ENCODE peak calls at places on chromosomes 7 and 10, in ten cellular contexts. M is endothelial cell, W is GM12865, J is hepatocyte, N is choroid plexus epithelial cell, Y is fibroblast of the aortic adventitia, D is GM23338, C is AG04450, V is body of pancreas, P is endothelial cell of umbilical vein. F is an unnamed sample.

GRCh38 chr7:131289051-131289450 is 38.6 kb upstream of the MKLN1 start:
- DNase-seq in M (no peak), W (no peak), J (no peak), N (no peak), Y (no peak), D (no peak), C (no peak), V (no peak), P (no peak), F (no peak)

GRCh38 chr10:3482200-3482993 is 302.6 kb downstream of the KLF6 start:
- DNase-seq in M (no peak), W (peak; percentile 56), J (peak; percentile 92), N (peak; percentile 96), Y (peak; percentile 89), D (peak; percentile 50), C (peak; percentile 70), V (peak; percentile 62), P (peak; percentile 94), F (peak; percentile 96)

GRCh38 chr10:71648595-71649320 is 70.8 kb downstream of the C10orf105 start:
- DNase-seq in M (no peak), W (no peak), J (no peak), N (no peak), Y (no peak), D (no peak), C (no peak), V (no peak), P (no peak), F (peak; percentile 16)

GRCh38 chr7:87146740-87147386 is 5.4 kb upstream of the DMTF1 start:
- DNase-seq in M (no peak), W (no peak), J (no peak), N (no peak), Y (no peak), D (peak; percentile 23), C (no peak), V (peak; percentile 6), P (no peak), F (no peak)

GRCh38 chr7:134022512-134022911 is 104.6 kb upstream of the LRGUK start:
- DNase-seq in M (no peak), W (no peak), J (no peak), N (no peak), Y (peak; percentile 21), D (no peak), C (no peak), V (peak; percentile 61), P (no peak), F (no peak)

GRCh38 chr10:86868353-86868752 is 89.1 kb downstream of the MMRN2 start:
- DNase-seq in M (peak; percentile 79), W (no peak), J (peak; percentile 80), N (peak; percentile 43), Y (peak; percentile 31), D (peak; percentile 95), C (no peak), V (no peak), P (peak; percentile 94), F (no peak)

GRCh38 chr7:131773413-131773812 is 217.0 kb upstream of the PODXL start:
- DNase-seq in M (no peak), W (no peak), J (no peak), N (no peak), Y (no peak), D (no peak), C (no peak), V (no peak), P (no peak), F (no peak)

GRCh38 chr10:71708301-71708703 is 11.3 kb downstream of the C10orf105 start:
- DNase-seq in M (peak; percentile 93), W (peak; percentile 53), J (peak; percentile 75), N (peak; percentile 49), Y (peak; percentile 40), D (peak; percentile 82), C (no peak), V (peak; percentile 45), P (peak; percentile 54), F (peak; percentile 47)

GRCh38 chr10:73625004-73625883 is 16.0 kb downstream of the MYOZ1 start:
- DNase-seq in M (peak; percentile 20), W (no peak), J (peak; percentile 50), N (peak; percentile 54), Y (no peak), D (peak; percentile 85), C (no peak), V (peak; percentile 40), P (peak; percentile 47), F (peak; percentile 65)

GRCh38 chr7:156842740-156843140 is 50.2 kb downstream of the LMBR1 start:
- DNase-seq in M (no peak), W (no peak), J (no peak), N (no peak), Y (no peak), D (peak; percentile 20), C (no peak), V (no peak), P (no peak), F (no peak)

GRCh38 chr7:922334-923107 is 32.0 kb downstream of the ADAP1 start:
- DNase-seq in M (no peak), W (no peak), J (no peak), N (no peak), Y (no peak), D (no peak), C (no peak), V (peak; percentile 3), P (no peak), F (no peak)

GRCh38 chr7:141463986-141464385 is 87.2 kb upstream of the AGK start:
- DNase-seq in M (no peak), W (no peak), J (no peak), N (no peak), Y (no peak), D (no peak), C (no peak), V (no peak), P (no peak), F (peak; percentile 61)

GRCh38 chr7:24316340-24316739 is 32.4 kb downstream of the NPY start:
- DNase-seq in M (no peak), W (no peak), J (no peak), N (no peak), Y (no peak), D (no peak), C (no peak), V (no peak), P (no peak), F (no peak)

GRCh38 chr7:102030696-102031095 is 213.3 kb downstream of the CUX1 start:
- DNase-seq in M (no peak), W (peak; percentile 80), J (no peak), N (no peak), Y (no peak), D (no peak), C (no peak), V (no peak), P (no peak), F (no peak)

GRCh38 chr10:90787906-90788491 is 69.8 kb downstream of the HTR7 start:
- DNase-seq in M (peak; percentile 53), W (peak; percentile 51), J (peak; percentile 48), N (peak; percentile 64), Y (peak; percentile 59), D (peak; percentile 79), C (no peak), V (peak; percentile 47), P (peak; percentile 47), F (peak; percentile 59)

GRCh38 chr10:78577673-78578072 is 491.1 kb upstream of the ZMIZ1 start:
- DNase-seq in M (no peak), W (no peak), J (no peak), N (no peak), Y (no peak), D (no peak), C (no peak), V (no peak), P (no peak), F (no peak)

GRCh38 chr10:70118196-70118595 is 14.4 kb downstream of the AIFM2 start:
- DNase-seq in M (no peak), W (no peak), J (no peak), N (no peak), Y (no peak), D (no peak), C (no peak), V (no peak), P (no peak), F (peak; percentile 50)

GRCh38 chr7:27842094-27842493 is 102.1 kb downstream of the TAX1BP1 start:
- DNase-seq in M (no peak), W (no peak), J (no peak), N (peak; percentile 46), Y (no peak), D (peak; percentile 26), C (no peak), V (no peak), P (no peak), F (no peak)
- TF ChIP-seq CTCF in M (no peak), W (no peak), J (no peak), N (peak; percentile 5), Y (no peak), D (no peak), C (no peak), V (no peak), P (no peak), F (no peak)

DNA sequence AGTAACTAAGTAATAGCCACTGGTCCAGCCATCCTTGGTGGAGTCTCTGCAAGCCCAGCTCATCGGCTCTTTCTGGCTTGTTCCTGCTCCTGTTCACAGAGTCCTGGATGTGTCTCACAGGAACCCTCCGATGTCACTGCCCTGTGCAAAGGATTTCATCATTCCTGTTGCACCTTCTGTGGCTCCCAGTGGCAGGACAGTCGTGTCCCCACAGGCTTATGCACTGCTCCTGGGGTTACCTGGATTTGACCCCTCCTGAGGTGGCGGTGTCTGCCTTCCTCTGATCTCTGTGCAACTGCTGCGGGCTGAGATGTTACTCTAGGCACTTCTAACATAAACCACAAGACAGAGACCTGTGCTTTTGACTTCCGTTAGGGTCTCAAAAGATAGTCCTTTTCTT is 30.6 kb downstream of the APBB1IP start:
- DNase-seq in M (no peak), W (peak; percentile 63), J (no peak), N (no peak), Y (no peak), D (no peak), C (no peak), V (no peak), P (no peak), F (no peak)
- TF ChIP-seq CTCF in M (no peak), W (no peak), J (no peak), N (no peak), Y (no peak), D (no peak), C (no peak), V (no peak), P (no peak), F (no peak)

GRCh38 chr7:83271212-83272099 is 108.8 kb upstream of the PCLO start:
- DNase-seq in M (no peak), W (peak; percentile 16), J (peak; percentile 42), N (peak; percentile 84), Y (peak; percentile 42), D (peak; percentile 59), C (peak; percentile 1), V (no peak), P (peak; percentile 55), F (peak; percentile 30)
- TF ChIP-seq CTCF in M (no peak), W (peak; percentile 15), J (peak; percentile 63), N (peak; percentile 65), Y (peak; percentile 41), D (peak; percentile 68), C (peak; percentile 44), V (peak; percentile 29), P (peak; percentile 23), F (peak; percentile 33)

DNA sequence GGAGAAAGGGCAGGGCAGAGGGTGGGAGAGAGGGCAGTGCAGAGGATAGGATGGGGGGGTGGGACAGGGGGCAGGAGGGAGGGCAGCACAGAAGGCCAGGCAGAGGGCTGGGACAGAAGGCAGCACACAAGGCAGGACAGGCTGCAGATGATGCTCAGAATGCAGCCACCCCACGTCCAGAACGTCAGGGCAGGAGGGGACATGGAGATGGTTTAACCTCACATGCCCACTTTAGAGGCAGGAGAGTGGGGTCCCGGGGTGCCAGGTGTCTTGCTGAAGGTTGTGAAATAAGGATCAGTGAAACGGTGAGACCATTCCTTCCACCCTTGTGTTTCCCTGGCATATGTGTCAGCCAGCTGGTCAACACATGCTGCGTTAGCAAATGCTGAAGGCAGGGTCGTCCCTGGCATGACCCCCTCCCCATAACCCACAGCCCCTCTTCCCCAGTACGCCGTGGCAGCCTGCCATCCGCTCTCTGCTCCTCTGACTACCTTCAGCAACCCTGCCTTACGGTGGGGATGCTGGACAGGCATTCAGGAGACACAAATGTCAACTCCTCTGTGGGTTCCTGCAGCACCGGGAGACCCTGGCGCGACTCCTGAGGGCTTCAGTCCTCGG is 592.1 kb downstream of the DNAJB6 start:
- DNase-seq in M (no peak), W (no peak), J (no peak), N (no peak), Y (no peak), D (no peak), C (no peak), V (no peak), P (no peak), F (no peak)
- TF ChIP-seq CTCF in M (no peak), W (no peak), J (no peak), N (no peak), Y (no peak), D (no peak), C (no peak), V (no peak), P (no peak), F (no peak)

F was measured in MCF 10A.